ENCODE peak calls at places on chromosome 16, in five cellular contexts. L is GM23338, E is heart left ventricle, K is mucosa of descending colon, C is stomach. H is an unnamed sample. For H3K4me1, the result is how much of the 10 kb centered on the place peaks cover.

GRCh38 chr16:79097781-79098180 is 502.8 kb downstream of the MAF start:
- DNase-seq in L (no peak), E (no peak), K (no peak), C (no peak), H (no peak)

GRCh38 chr16:77963185-77964044 is 58.9 kb upstream of the CLEC3A start:
- DNase-seq in K (no peak), C (no peak), L (peak), E (no peak), H (no peak)

GRCh38 chr16:19138601-19139000 is 24.8 kb downstream of the ITPRIPL2 start:
- DNase-seq in K (peak), E (peak), C (peak), L (peak), H (no peak)

GRCh38 chr16:69240336-69240735 is 53.4 kb downstream of the SNTB2 start:
- DNase-seq in C (no peak), K (no peak), E (no peak), L (no peak), H (no peak)

GRCh38 chr16:27701381-27701780 is 151.4 kb downstream of the KATNIP start:
- DNase-seq in E (no peak), K (no peak), C (no peak), L (no peak), H (no peak)

GRCh38 chr16:67173808-67174705 is 3.7 kb downstream of the NOL3 start:
- DNase-seq in L (peak), E (peak), K (peak), C (peak), H (peak)

GRCh38 chr16:83995756-83996155 is 27.7 kb downstream of the NECAB2 start:
- DNase-seq in L (peak), C (peak), K (peak), E (peak), H (no peak)

GRCh38 chr16:30491744-30492308 is 19.3 kb downstream of the ITGAL start:
- DNase-seq in E (no peak), C (no peak), L (no peak), K (peak), H (no peak)

GRCh38 chr16:13560151-13560550 is 359.8 kb upstream of the ERCC4 start:
- DNase-seq in E (no peak), L (no peak), K (no peak), C (no peak), H (peak)

GRCh38 chr16:85423186-85423550 is 190.0 kb upstream of the GSE1 start:
- DNase-seq in L (no peak), E (peak), C (no peak), K (no peak), H (no peak)

GRCh38 chr16:50696575-50697420 is 3.4 kb downstream of the NOD2 start:
- DNase-seq in E (peak), C (peak), K (peak), L (no peak), H (no peak)

GRCh38 chr16:85844786-85845185 is 45.3 kb downstream of the COX4I1 start:
- DNase-seq in E (no peak), K (peak), L (no peak), C (peak), H (no peak)

GRCh38 chr16:20383106-20384029 is 21.2 kb downstream of the PDILT start:
- DNase-seq in L (peak), C (peak), K (peak), E (no peak), H (peak)

GRCh38 chr16:83631006-83631405 is 176.8 kb upstream of the HSBP1 start:
- DNase-seq in C (no peak), K (no peak), L (no peak), E (no peak), H (no peak)

GRCh38 chr16:50369133-50369804 is 481 bp upstream of the BRD7 start:
- DNase-seq in K (no peak), L (no peak), E (no peak), C (no peak), H (no peak)

GRCh38 chr16:57757326-57757786 is 21.8 kb downstream of the KATNB1 start:
- DNase-seq in C (peak), K (peak), L (peak), E (peak), H (peak)

GRCh38 chr16:67200491-67200890 is 1.6 kb downstream of the ELMO3 start:
- DNase-seq in E (peak), C (no peak), K (no peak), L (no peak), H (no peak)

GRCh38 chr16:15518412-15519351 is 84.3 kb downstream of the BMERB1 start:
- DNase-seq in E (no peak), C (no peak), K (no peak), L (no peak), H (no peak)

GRCh38 chr16:80610489-80611156 is 69.8 kb downstream of the DYNLRB2 start:
- DNase-seq in E (no peak), K (no peak), C (no peak), L (no peak), H (no peak)

GRCh38 chr16:84619103-84619460 is 1.2 kb upstream of the COTL1 start:
- DNase-seq in E (no peak), L (no peak), K (no peak), C (no peak), H (no peak)

GRCh38 chr16:6016530-6017184 is 919.1 kb upstream of the EEF2KMT start:
- DNase-seq in E (no peak), K (peak), L (peak), C (no peak), H (no peak)

GRCh38 chr16:66553223-66553622 is 847 bp downstream of the CKLF start:
- DNase-seq in C (peak), K (peak), E (no peak), L (no peak), H (no peak)

GRCh38 chr16:71645450-71645849 is 19.5 kb downstream of the MARVELD3 start:
- DNase-seq in L (peak), K (peak), E (no peak), C (no peak), H (no peak)

GRCh38 chr16:3101018-3101840 is 2.1 kb upstream of the ZSCAN10 start:
- DNase-seq in E (no peak), K (peak), L (peak), C (no peak), H (peak)

GRCh38 chr16:30748634-30749445 is 615 bp downstream of the PHKG2 start:
- DNase-seq in C (no peak), E (no peak), L (peak), K (peak), H (no peak)

GRCh38 chr16:87765473-87765775 is 362 bp downstream of the KLHDC4 start:
- DNase-seq in K (no peak), L (peak), C (no peak), E (no peak), H (no peak)

GRCh38 chr16:85946680-85947510 is 47.9 kb downstream of the IRF8 start:
- DNase-seq in C (no peak), K (no peak), E (no peak), L (no peak), H (no peak)

GRCh38 chr16:84466692-84467091 is 37.8 kb downstream of the MEAK7 start:
- DNase-seq in C (no peak), K (no peak), E (no peak), L (no peak), H (no peak)

GRCh38 chr16:12617401-12617819 is 186.3 kb downstream of the CPPED1 start:
- DNase-seq in L (no peak), C (no peak), E (no peak), K (no peak), H (no peak)

GRCh38 chr16:87918314-87918713 is 18.0 kb downstream of the CA5A start:
- DNase-seq in C (no peak), E (no peak), K (no peak), L (no peak), H (no peak)

GRCh38 chr16:59478806-59479205 is 744.7 kb upstream of the GOT2 start:
- DNase-seq in K (no peak), L (no peak), E (no peak), C (no peak), H (no peak)

GRCh38 chr16:89970011-89970410 is 21.5 kb downstream of the DEF8 start:
- DNase-seq in L (no peak), E (no peak), K (no peak), C (no peak), H (no peak)
- H3K4me1 ChIP-seq in L (under half), E (under half), K (under half), C (under half), H (under half)

DNA sequence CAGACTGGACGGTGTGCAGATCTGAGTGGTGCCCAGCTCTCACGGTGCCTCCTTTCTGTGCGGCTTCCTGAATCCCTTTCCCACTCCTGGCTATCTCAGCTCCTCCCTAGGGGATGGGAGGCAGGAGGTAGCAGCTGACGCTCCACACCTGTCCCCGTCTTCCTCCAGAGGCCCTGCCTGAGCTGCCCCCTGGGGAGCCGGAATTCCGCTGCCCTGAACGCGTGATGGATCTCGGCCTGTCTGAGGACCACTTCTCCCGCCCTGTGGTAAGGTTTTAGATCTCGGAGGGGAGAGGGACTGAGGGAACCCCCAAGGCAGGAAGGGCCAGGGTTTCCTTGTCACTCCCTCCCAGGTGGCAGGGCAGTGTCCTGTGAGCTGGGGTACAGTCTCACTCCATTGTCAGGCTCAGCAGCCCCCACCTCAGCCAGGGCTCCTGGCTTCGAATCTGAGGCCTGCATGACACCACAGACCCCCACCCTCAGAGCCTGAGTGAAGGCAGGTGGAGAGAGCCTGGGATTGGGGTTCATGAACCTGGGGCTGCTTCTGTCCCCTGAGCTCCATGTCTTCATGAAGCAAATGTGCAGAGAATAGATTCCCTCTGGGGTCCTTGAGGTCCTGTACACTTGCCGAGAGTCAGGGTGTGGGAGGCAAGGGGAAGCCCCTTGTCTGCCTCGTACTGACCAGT is 6.6 kb downstream of the DEF8 start:
- DNase-seq in E (no peak), C (no peak), L (peak), K (no peak), H (no peak)
- H3K4me1 ChIP-seq in E (under half), C (under half), L (under half), K (under half), H (under half)

DNA sequence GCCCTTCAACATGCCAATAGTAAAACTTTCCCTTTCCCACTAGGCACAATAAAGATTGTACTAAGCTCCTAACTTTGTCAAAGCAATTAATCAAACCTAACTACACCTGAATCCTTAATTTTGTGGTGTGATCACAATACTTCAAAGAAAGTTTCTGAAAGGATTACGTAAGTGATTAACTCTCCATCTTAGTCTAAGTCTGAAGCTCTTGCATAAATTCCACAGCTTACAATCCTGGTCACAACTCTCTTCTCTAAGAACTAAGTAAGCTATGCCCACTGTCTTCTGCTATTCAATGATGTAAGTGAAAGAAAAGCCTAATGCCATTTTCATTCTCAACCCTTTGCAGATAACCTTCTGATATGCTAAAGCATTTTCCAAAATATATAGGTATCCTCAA is 15.4 kb downstream of the SIAH1 start:
- DNase-seq in K (no peak), E (no peak), C (no peak), L (peak), H (no peak)
- H3K4me1 ChIP-seq in K (under half), E (half or more), C (half or more), L (under half), H (under half)

GRCh38 chr16:72850021-72850420 is 197.9 kb downstream of the ZFHX3 start:
- DNase-seq in C (no peak), K (no peak), E (no peak), L (no peak), H (no peak)
- H3K4me1 ChIP-seq in C (under half), K (under half), E (half or more), L (under half), H (under half)

DNA sequence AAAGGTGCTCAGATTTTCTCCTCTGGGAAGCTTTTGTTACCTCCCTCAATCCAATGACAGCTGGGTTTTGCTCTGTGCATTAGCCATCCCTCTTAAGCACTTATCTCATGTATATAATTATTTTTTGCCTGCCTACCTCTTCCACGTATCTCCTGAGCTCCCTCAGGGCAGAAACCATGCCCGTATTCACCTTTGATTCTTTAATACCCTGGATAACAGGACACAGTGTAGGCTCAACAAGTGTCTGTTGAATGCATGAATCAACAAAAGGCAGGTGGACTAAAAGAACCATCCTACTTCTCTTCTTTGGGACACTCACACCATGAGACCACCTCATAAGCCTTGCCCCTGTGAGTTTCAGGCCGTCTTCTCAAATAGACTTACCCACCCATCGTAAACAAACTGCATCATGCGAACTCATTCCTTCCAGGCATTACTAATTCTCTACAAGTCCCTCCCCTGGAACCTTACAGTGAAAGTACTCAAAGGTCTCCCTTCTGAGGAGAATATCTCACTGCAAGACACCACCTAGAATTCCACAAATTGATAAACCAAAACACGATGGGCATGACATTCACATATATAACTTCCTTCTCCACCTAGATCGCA is 3.2 kb downstream of the ARHGAP17 start:
- DNase-seq in K (no peak), L (no peak), C (no peak), E (no peak), H (no peak)
- H3K4me1 ChIP-seq in K (half or more), L (under half), C (half or more), E (half or more), H (under half)

GRCh38 chr16:1184156-1184868 is 31.4 kb downstream of the CACNA1H start:
- DNase-seq in L (no peak), C (no peak), E (no peak), K (no peak), H (no peak)
- H3K4me1 ChIP-seq in L (under half), C (under half), E (under half), K (under half), H (under half)

DNA sequence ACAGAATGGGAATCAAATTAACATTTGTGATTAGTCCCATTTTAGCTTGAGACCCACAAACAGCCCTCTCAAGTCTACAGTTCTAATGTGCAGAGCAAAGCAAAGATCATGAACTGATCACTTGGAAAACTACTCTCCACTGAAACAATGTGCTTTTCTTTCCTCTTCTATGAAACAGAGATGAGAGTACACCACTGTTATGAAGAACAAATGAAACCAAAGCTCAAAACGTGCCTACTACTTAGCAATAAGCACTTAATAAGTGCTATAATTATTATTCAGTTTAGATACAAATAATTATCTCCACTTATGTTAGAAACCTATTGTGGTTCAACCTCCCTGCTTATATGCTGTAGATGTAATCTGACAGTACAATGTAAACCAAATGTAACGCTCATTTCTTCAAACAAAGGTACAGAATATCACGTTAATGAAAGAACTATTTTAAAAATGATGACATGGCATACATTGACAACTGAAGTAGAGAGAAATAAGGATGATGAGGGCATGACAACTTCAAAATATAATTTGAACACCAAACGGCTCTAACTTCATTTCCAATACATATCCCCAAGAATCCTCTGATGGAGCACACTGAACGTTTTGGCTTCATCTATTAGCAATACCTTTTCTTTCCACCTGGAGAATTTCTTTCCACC is 2.0 kb downstream of the VPS35 start:
- DNase-seq in C (no peak), K (no peak), E (no peak), L (no peak), H (no peak)
- H3K4me1 ChIP-seq in C (half or more), K (under half), E (under half), L (under half), H (half or more)

GRCh38 chr16:81748476-81749198 is 30.5 kb upstream of the PLCG2 start:
- DNase-seq in E (no peak), K (no peak), L (peak), C (no peak), H (peak)

GRCh38 chr16:81744911-81745310 is 34.2 kb upstream of the PLCG2 start:
- DNase-seq in L (peak), C (no peak), E (no peak), K (no peak), H (no peak)

GRCh38 chr16:81744385-81744784 is 34.7 kb upstream of the PLCG2 start:
- DNase-seq in L (no peak), E (no peak), C (no peak), K (no peak), H (no peak)

GRCh38 chr16:81746566-81746965 is 32.5 kb upstream of the PLCG2 start:
- DNase-seq in E (no peak), C (no peak), L (no peak), K (no peak), H (no peak)

DNA sequence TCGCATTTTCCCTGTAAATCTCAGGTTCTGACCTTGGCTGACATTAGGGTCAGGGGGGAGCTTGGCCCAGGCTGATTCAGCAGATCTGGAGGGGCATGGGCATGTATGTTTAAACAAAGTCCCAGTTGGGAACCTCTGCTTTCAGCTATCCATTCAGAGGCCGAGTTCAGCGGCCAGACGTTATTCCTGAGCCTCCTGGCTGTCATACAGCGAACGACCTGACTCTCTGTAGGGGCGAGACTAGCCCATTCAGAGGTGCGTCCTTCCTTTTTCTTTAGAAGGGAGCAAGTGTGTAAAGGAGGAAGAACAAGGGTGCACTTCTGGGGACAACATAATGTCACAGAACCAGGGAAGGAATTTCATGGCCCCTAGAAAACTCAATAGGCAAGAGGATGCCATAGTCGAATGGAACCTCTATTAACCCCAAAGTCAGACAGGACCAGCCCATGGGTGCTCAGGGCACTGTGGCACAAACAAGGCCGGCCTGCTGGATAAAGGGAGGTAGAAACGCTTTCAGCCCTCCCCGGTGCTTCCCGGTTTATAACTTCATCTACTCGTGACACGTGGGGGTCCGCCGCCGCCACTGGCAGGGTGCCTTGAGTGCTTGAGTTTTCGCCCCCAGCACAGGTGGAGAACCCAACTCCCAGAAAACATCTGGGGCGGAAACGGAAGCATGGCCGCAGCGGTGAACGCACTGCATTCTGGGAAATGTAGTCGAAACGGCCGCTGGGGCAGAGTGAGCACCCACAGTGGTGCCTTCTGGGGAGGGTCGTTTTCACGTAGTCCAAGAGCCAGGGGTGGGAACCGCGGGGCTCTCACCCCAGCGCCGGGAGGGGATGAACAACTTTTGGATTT is 33.2 kb upstream of the PLCG2 start:
- DNase-seq in K (peak), C (peak), L (peak), E (peak), H (peak)
- H3K4me1 ChIP-seq in K (under half), C (under half), L (under half), E (under half), H (under half)

GRCh38 chr16:4938683-4939030 is 1.7 kb upstream of the PPL start:
- DNase-seq in L (no peak), C (no peak), K (no peak), E (no peak), H (no peak)

GRCh38 chr16:4940719-4941118 is 3.8 kb upstream of the PPL start:
- DNase-seq in K (no peak), C (no peak), L (peak), E (no peak), H (no peak)

GRCh38 chr16:4936181-4936990 is 562 bp downstream of the PPL start:
- DNase-seq in L (peak), K (peak), E (no peak), C (peak), H (peak)

GRCh38 chr16:4936991-4937781 is at the start of gene PPL:
- DNase-seq in C (peak), E (peak), L (peak), K (peak), H (peak)

GRCh38 chr16:4937782-4938682 is 1.1 kb upstream of the PPL start:
- DNase-seq in L (no peak), E (no peak), K (peak), C (no peak), H (no peak)
- H3K4me1 ChIP-seq in L (under half), E (under half), K (under half), C (under half), H (under half)

H was measured in Caco-2.